ENCODE peak calls at places on chromosomes 7 and 10, in ten cellular contexts. G is ovary; U is pancreas; T is RWPE1; L is endothelial cell of umbilical vein; X is SJCRH30; R is testis; D is CD8-positive, alpha-beta T cell; K is effector memory CD4-positive, alpha-beta T cell; S is osteoblast. C is an unnamed sample.

GRCh38 chr10:58829839-58830238 is 317.2 kb downstream of the BICC1 start:
- DNase-seq in U (no peak), D (no peak), L (no peak), G (no peak), X (no peak), R (no peak), S (no peak), T (no peak), K (no peak), C (no peak)

GRCh38 chr7:35624299-35625186 is 70.4 kb downstream of the HERPUD2 start:
- DNase-seq in X (peak; percentile 41), D (peak; percentile 53), S (peak; percentile 68), R (peak; percentile 57), K (no peak), T (peak; percentile 72), L (peak; percentile 49), U (no peak), G (peak; percentile 38), C (peak; percentile 7)

GRCh38 chr7:143885951-143886350 is 16.0 kb downstream of the TCAF1 start:
- DNase-seq in S (no peak), L (no peak), G (no peak), K (no peak), T (no peak), X (no peak), D (no peak), R (no peak), U (no peak), C (no peak)

GRCh38 chr10:15472431-15473400 is 101.6 kb upstream of the FAM171A1 start:
- DNase-seq in T (no peak), G (no peak), U (no peak), K (no peak), X (no peak), S (peak; percentile 50), L (no peak), D (no peak), R (no peak), C (no peak)

GRCh38 chr7:6530626-6531491 is 20.4 kb downstream of the GRID2IP start:
- DNase-seq in L (no peak), U (no peak), K (peak; percentile 32), T (no peak), G (no peak), X (no peak), R (peak; percentile 56), D (peak; percentile 87), S (peak; percentile 73), C (peak; percentile 11)

GRCh38 chr7:155058861-155059355 is 11.2 kb upstream of the HTR5A start:
- DNase-seq in K (no peak), D (no peak), U (no peak), R (no peak), L (no peak), X (no peak), S (no peak), G (no peak), T (no peak), C (no peak)

GRCh38 chr7:142409471-142409870 is 151.6 kb upstream of the PRSS58 start:
- DNase-seq in U (no peak), K (no peak), T (no peak), G (no peak), L (no peak), D (no peak), R (no peak), X (no peak), S (no peak), C (no peak)

GRCh38 chr10:132859084-132859855 is 73.3 kb upstream of the NKX6-2 start:
- DNase-seq in T (no peak), D (no peak), K (no peak), R (no peak), X (no peak), L (no peak), G (peak; percentile 8), S (no peak), U (no peak), C (no peak)

GRCh38 chr10:24708081-24708480 is 15.6 kb downstream of the ARHGAP21 start:
- DNase-seq in S (no peak), X (no peak), K (no peak), R (no peak), T (no peak), U (no peak), L (no peak), G (no peak), D (no peak), C (no peak)

GRCh38 chr10:34916368-34916767 is 101.3 kb upstream of the PARD3 start:
- DNase-seq in X (peak; percentile 37), L (no peak), R (no peak), S (peak; percentile 91), D (no peak), G (no peak), T (peak; percentile 38), K (no peak), U (no peak), C (peak; percentile 29)

DNA sequence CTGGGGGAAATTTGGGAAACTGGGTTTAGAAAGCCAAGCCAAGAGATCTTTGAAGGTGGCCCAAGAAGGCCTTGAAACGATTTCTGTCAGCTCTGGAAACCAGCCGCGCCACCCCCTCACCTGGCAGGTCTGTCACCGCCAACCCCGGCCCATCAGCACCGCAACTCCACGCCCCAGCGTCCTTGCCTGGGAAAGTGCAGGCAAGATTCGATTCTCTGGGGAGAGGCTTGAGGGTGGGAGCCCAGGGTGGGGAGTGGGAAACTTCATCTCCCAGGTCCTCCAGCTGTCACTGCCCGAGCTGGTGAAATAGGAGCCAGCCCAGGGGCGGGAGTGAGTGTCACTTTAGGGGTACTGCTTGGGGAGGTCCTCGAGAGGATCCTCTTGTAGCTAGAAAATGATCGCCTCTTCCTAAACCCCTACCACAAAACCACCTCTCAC is 2.2 kb downstream of the ZNF467 start:
- DNase-seq in D (no peak), X (peak; percentile 68), R (no peak), U (peak; percentile 57), T (no peak), L (peak; percentile 4), S (peak; percentile 76), K (no peak), G (no peak), C (no peak)
- H3K27ac ChIP-seq in D (no peak overlapping the region), X (no peak overlapping the region), R (no peak overlapping the region), U (peak overlapping the region; percentile 76), T (peak overlapping the region; percentile 71), L (no peak overlapping the region), S (no peak overlapping the region), K (no peak overlapping the region), G (no peak overlapping the region), C (peak overlapping the region; percentile 54)

GRCh38 chr7:128740996-128741395 is 1.8 kb downstream of the CALU start:
- DNase-seq in U (no peak), T (no peak), R (peak; percentile 17), D (no peak), S (no peak), X (peak; percentile 24), L (peak; percentile 96), K (no peak), G (no peak), C (no peak)
- H3K27ac ChIP-seq in U (no peak overlapping the region), T (no peak overlapping the region), R (no peak overlapping the region), D (no peak overlapping the region), S (peak overlapping the region; percentile 99), X (no peak overlapping the region), L (peak overlapping the region; percentile 40), K (no peak overlapping the region), G (no peak overlapping the region), C (no peak overlapping the region)

GRCh38 chr10:73878365-73878764 is 4.0 kb upstream of the CAMK2G start:
- DNase-seq in L (no peak), G (no peak), X (no peak), S (no peak), U (no peak), D (no peak), K (no peak), R (no peak), T (no peak), C (no peak)
- H3K27ac ChIP-seq in L (no peak overlapping the region), G (no peak overlapping the region), X (no peak overlapping the region), S (no peak overlapping the region), U (no peak overlapping the region), D (no peak overlapping the region), K (no peak overlapping the region), R (no peak overlapping the region), T (no peak overlapping the region), C (no peak overlapping the region)

DNA sequence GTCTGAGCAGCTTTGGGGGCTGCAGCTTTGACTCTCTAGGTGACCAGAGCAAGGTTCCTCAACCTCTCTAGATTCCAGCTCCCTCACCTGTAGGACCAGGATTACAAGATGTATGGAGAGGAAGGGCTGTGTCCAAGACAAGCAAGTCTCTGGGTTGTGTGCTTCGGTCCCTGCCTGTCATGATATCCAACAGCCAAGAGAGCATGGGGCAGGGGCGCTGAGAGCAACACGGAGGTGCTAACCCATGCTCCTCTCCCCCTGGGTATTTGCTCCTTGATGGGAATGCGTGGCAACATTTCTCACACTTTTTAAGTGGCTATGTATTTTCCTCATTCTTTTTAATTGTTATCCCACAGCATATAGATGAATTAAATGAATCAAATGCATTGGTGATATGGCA is 10.3 kb downstream of the CDHR1 start:
- DNase-seq in G (no peak), D (no peak), T (no peak), R (no peak), U (no peak), S (no peak), K (no peak), X (no peak), L (no peak), C (no peak)
- H3K27ac ChIP-seq in G (no peak overlapping the region), D (no peak overlapping the region), T (no peak overlapping the region), R (no peak overlapping the region), U (no peak overlapping the region), S (no peak overlapping the region), K (no peak overlapping the region), X (no peak overlapping the region), L (no peak overlapping the region), C (no peak overlapping the region)

GRCh38 chr7:134894928-134895327 is 91.4 kb upstream of the AGBL3 start:
- DNase-seq in K (no peak), G (no peak), X (no peak), D (no peak), S (no peak), L (no peak), T (no peak), U (no peak), R (no peak), C (no peak)

GRCh38 chr7:134896073-134896472 is 90.2 kb upstream of the AGBL3 start:
- DNase-seq in G (no peak), L (no peak), T (no peak), R (no peak), D (no peak), U (no peak), X (no peak), K (no peak), S (no peak), C (no peak)

GRCh38 chr7:134892002-134892693 is 94.2 kb upstream of the AGBL3 start:
- DNase-seq in G (no peak), U (no peak), L (no peak), X (no peak), K (no peak), T (no peak), D (no peak), S (peak; percentile 57), R (no peak), C (no peak)

GRCh38 chr7:134892963-134893362 is 93.3 kb upstream of the AGBL3 start:
- DNase-seq in X (no peak), L (no peak), S (no peak), K (no peak), U (no peak), D (no peak), T (no peak), G (no peak), R (no peak), C (no peak)

GRCh38 chr7:134893920-134894319 is 92.4 kb upstream of the AGBL3 start:
- DNase-seq in D (no peak), K (no peak), L (no peak), U (no peak), T (no peak), G (no peak), S (no peak), R (no peak), X (no peak), C (no peak)
- H3K27ac ChIP-seq in D (no peak overlapping the region), K (no peak overlapping the region), L (no peak overlapping the region), U (no peak overlapping the region), T (no peak overlapping the region), G (no peak overlapping the region), S (peak overlapping the region; percentile 86), R (no peak overlapping the region), X (no peak overlapping the region), C (no peak overlapping the region)

GRCh38 chr7:9082203-9082602 is 648.8 kb downstream of the NXPH1 start:
- DNase-seq in K (no peak), G (no peak), D (no peak), U (no peak), T (no peak), L (no peak), R (no peak), S (no peak), X (no peak), C (no peak)
- H3K27ac ChIP-seq in K (no peak overlapping the region), G (no peak overlapping the region), D (no peak overlapping the region), U (no peak overlapping the region), T (no peak overlapping the region), L (no peak overlapping the region), R (no peak overlapping the region), S (no peak overlapping the region), X (no peak overlapping the region), C (no peak overlapping the region)